ENCODE peak calls at places on chromosomes 16 and 17, in eight cellular contexts. N, Z, L, A, S, V, G and R are unnamed samples.

GRCh38 chr17:12730931-12731521 is 58.3 kb upstream of the ARHGAP44 start:
- DNase-seq in V (peak; percentile 84), S (peak; percentile 81), N (peak; percentile 10), G (no peak), Z (no peak), A (peak; percentile 79), L (peak; percentile 82), R (peak; percentile 38)

GRCh38 chr16:46854846-46855245 is 23.9 kb upstream of the C16orf87 start:
- DNase-seq in S (no peak), G (no peak), L (no peak), Z (no peak), A (no peak), N (no peak), V (no peak), R (no peak)

GRCh38 chr17:78559749-78560368 is 17.3 kb downstream of the DNAH17 start:
- DNase-seq in A (no peak), Z (no peak), V (no peak), N (no peak), G (no peak), L (no peak), S (no peak), R (no peak)

GRCh38 chr17:66920426-66920825 is 44.1 kb upstream of the CACNG4 start:
- DNase-seq in L (no peak), G (no peak), N (no peak), V (no peak), S (no peak), A (no peak), Z (no peak), R (no peak)

GRCh38 chr17:40803617-40804082 is 3.9 kb upstream of the KRT28 start:
- DNase-seq in A (peak; percentile 74), Z (peak; percentile 35), L (peak; percentile 69), V (peak; percentile 70), G (peak; percentile 79), S (peak; percentile 86), N (peak; percentile 72), R (peak; percentile 69)

GRCh38 chr17:4599505-4600281 is 15.4 kb downstream of the SMTNL2 start:
- DNase-seq in N (peak; percentile 62), V (peak; percentile 73), Z (no peak), L (peak; percentile 30), S (no peak), A (peak; percentile 71), G (no peak), R (no peak)

GRCh38 chr17:43958953-43959352 is 5.2 kb upstream of the PYY start:
- DNase-seq in N (no peak), S (no peak), V (no peak), G (no peak), L (peak; percentile 65), Z (no peak), A (no peak), R (no peak)

GRCh38 chr17:79338589-79338988 is 264.0 kb downstream of the ENGASE start:
- DNase-seq in N (peak; percentile 27), G (no peak), V (no peak), Z (no peak), L (peak; percentile 27), S (no peak), A (no peak), R (peak; percentile 58)

GRCh38 chr16:56534847-56535383 is 15.1 kb upstream of the BBS2 start:
- DNase-seq in L (no peak), Z (no peak), N (no peak), V (no peak), S (no peak), G (no peak), A (no peak), R (no peak)

GRCh38 chr16:31002252-31002700 is 8.2 kb downstream of the STX1B start:
- DNase-seq in L (no peak), A (no peak), Z (no peak), V (no peak), G (no peak), S (no peak), N (no peak), R (no peak)

GRCh38 chr17:9886141-9886930 is 18.7 kb downstream of the RCVRN start:
- DNase-seq in S (no peak), V (no peak), L (no peak), Z (no peak), N (no peak), A (no peak), G (no peak), R (no peak)

GRCh38 chr17:69779378-69780214 is 295.4 kb upstream of the KCNJ16 start:
- DNase-seq in V (no peak), A (no peak), N (peak; percentile 53), L (peak; percentile 49), S (no peak), Z (no peak), G (no peak), R (no peak)

GRCh38 chr17:80970044-80970761 is 21.4 kb upstream of the CHMP6 start:
- DNase-seq in Z (no peak), N (no peak), A (peak; percentile 57), V (peak; percentile 55), L (no peak), S (peak; percentile 50), G (peak; percentile 31), R (peak; percentile 14)

GRCh38 chr17:49214665-49215360 is 4.3 kb downstream of the ABI3 start:
- DNase-seq in G (no peak), V (no peak), Z (no peak), A (peak; percentile 32), N (no peak), S (no peak), L (no peak), R (no peak)
- H3K4me3 ChIP-seq in G (no peak overlapping the region), V (peak overlapping the region; percentile 68), Z (no peak overlapping the region), A (no peak overlapping the region), N (no peak overlapping the region), S (no peak overlapping the region), L (no peak overlapping the region), R (no peak overlapping the region)

DNA sequence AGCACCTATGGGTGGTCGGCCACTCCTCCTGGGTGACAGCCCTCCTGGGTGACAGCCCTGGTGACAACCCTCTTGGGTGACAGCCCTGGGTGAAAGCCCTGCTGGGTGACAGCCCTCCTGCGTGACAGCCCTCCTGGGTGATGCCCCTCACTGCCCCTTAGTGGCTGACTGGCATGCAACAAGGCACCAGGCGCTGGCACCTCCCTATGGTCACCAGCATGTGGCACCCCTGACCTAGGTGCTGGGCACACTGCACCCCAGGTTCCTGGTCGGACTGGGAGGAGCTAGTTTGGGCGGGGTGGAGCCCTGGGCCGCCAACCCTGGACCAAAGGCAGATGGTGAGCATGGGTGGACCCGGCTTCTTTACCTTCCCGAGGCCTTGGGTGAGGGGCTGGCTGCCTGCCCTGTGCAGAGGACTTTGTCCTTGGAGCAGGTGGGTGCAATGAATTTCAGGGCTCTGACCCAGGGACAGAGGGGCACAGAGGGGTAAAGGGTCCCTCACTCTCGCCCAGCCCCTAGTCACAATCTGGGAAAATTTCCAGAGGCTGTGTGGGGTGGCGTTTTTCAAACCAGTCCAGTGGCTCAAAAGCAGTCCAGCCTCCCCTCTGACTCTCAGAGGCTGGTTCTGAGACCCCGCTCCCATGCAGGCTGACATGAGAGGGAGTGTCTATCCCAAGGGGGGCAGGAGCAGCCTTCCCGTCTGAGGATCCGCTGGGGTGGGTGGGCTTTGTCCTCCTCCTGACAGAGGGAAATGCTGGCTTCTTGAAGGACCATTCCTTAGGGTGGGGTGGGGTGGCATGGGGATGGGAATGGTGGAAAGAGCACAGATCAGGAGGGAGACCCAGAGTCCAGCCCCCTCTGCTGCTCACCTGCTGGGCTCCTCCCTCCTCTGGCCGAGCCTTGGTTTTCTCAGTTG is 25.9 kb upstream of the TNFRSF13B start:
- DNase-seq in V (no peak), A (peak; percentile 65), N (peak; percentile 34), G (no peak), S (no peak), L (peak; percentile 52), Z (no peak), R (no peak)
- TF ChIP-seq CTCF in V (no peak), A (no peak), N (peak; percentile 65), G (no peak), S (no peak), L (peak; percentile 67), Z (peak; percentile 68), R (no peak)

GRCh38 chr17:7445011-7445927 is at the start of gene CHRNB1:
- DNase-seq in A (peak; percentile 87), L (peak; percentile 21), V (peak; percentile 88), G (peak; percentile 47), S (peak; percentile 91), N (no peak), Z (no peak), R (no peak)

GRCh38 chr17:7448461-7448860 is 3.6 kb downstream of the CHRNB1 start:
- DNase-seq in S (no peak), V (no peak), Z (no peak), L (no peak), A (no peak), G (no peak), N (no peak), R (no peak)

GRCh38 chr17:7443499-7444485 is 1.1 kb upstream of the CHRNB1 start:
- DNase-seq in Z (no peak), G (no peak), L (peak; percentile 80), N (peak; percentile 81), S (no peak), A (no peak), V (no peak), R (peak; percentile 21)

GRCh38 chr17:7444682-7445010 is 215 bp upstream of the CHRNB1 start:
- DNase-seq in G (no peak), S (no peak), L (no peak), V (no peak), N (no peak), A (no peak), Z (no peak), R (no peak)

DNA sequence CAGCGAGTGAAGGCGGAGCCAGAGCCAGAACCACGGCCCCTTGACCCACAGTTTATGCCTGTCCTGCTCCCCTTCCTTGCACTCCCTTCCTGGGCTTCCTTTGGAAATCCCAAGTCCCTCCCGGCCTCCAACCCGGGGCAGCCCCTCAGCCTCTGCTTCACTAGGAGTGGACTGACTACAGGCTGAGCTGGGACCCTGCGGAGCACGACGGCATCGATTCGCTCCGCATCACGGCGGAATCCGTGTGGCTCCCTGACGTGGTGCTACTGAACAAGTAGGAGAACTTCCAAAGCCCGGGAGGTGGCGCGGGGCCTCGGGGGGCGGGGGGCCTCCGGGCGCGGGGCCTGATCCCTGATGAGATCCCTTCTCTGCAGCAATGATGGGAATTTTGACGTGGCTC is 1.8 kb downstream of the CHRNB1 start:
- DNase-seq in A (no peak), V (no peak), G (no peak), Z (no peak), L (no peak), N (no peak), S (no peak), R (no peak)
- H3K4me3 ChIP-seq in A (no peak overlapping the region), V (no peak overlapping the region), G (no peak overlapping the region), Z (no peak overlapping the region), L (no peak overlapping the region), N (no peak overlapping the region), S (no peak overlapping the region), R (no peak overlapping the region)

DNA sequence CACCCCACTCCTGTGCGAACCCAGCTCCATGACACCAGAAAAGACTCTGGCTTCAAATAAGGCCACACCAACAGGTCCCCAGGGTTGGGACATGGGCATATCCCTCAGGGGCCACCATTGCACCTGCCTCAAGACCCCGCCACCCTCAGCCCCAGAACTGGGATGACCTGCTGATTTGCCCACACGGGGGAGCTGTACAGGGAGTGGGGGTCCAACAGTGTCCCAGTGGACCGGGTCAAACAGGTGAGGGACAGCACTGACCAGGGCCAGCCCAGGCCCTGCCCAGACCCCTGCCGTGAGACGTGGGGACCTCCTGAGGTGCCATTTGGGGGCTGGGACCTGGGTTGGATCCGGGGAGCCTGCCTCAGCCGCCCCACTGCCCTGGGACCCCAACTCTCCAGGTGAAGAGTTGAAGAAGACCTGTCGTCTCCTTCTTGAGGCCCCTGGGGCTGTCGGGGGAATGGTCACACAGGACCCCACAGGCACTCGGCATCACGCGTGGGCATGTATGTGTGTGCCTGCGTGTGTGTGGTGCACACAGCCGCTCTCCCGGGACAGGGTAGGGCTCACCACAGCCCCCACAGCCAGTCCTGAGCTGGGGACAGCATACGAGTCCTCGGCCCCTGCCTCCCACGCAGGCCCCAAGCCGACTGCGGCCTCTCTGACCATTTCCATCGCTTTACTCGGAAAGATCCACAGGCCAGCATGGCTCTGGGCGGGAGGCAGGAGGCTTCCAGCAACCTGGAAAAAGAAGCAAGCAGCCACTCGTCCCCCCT is 34.2 kb upstream of the ZNF469 start:
- DNase-seq in Z (no peak), V (peak; percentile 12), A (no peak), G (no peak), N (no peak), L (no peak), S (no peak), R (no peak)
- TF ChIP-seq CTCF in Z (no peak), V (no peak), A (no peak), G (no peak), N (no peak), L (no peak), S (no peak), R (no peak)